ENCODE peak calls at places on chromosomes 4 and X, in nine cellular contexts. One of them, this sample, is unnamed.

GRCh38 chr4:102614801-102615200 is 113.6 kb downstream of the NFKB1 start:
- DNase-seq in body of pancreas: no peak
- DNase-seq in CD4-positive, alpha-beta T cell: no peak
- DNase-seq in NCI-H774: no peak
- DNase-seq in AG09319: no peak
- DNase-seq in stimulated activated effector memory CD8-positive, alpha-beta T cell treated with anti-CD3 and anti-CD28 coated beads, Interleukin-12 subunit alpha, Interleukin-12 subunit beta, amount 100 ng/mL, for 72 hours: no peak
- DNase-seq in activated CD4-positive, CD25-positive, alpha-beta regulatory T cell: no peak
- DNase-seq in stimulated activated CD8-positive, alpha-beta memory T cell treated with anti-CD3 and anti-CD28 coated beads, Interleukin-4, amount 100 ng/mL, for 1 hour: no peak
- DNase-seq in H54: no peak
- DNase-seq in this sample: no peak

GRCh38 chrX:50067435-50068292 is 133.1 kb downstream of the AKAP4 start:
- DNase-seq in body of pancreas: peak; percentile 15
- DNase-seq in CD4-positive, alpha-beta T cell: no peak
- DNase-seq in NCI-H774: peak; percentile 24
- DNase-seq in AG09319: no peak
- DNase-seq in stimulated activated effector memory CD8-positive, alpha-beta T cell treated with anti-CD3 and anti-CD28 coated beads, Interleukin-12 subunit alpha, Interleukin-12 subunit beta, amount 100 ng/mL, for 72 hours: no peak
- DNase-seq in activated CD4-positive, CD25-positive, alpha-beta regulatory T cell: no peak
- DNase-seq in stimulated activated CD8-positive, alpha-beta memory T cell treated with anti-CD3 and anti-CD28 coated beads, Interleukin-4, amount 100 ng/mL, for 1 hour: no peak
- DNase-seq in H54: no peak
- DNase-seq in this sample: no peak

GRCh38 chr4:98619197-98619596 is 39.2 kb downstream of the TSPAN5 start:
- DNase-seq in body of pancreas: no peak
- DNase-seq in CD4-positive, alpha-beta T cell: no peak
- DNase-seq in NCI-H774: no peak
- DNase-seq in AG09319: no peak
- DNase-seq in stimulated activated effector memory CD8-positive, alpha-beta T cell treated with anti-CD3 and anti-CD28 coated beads, Interleukin-12 subunit alpha, Interleukin-12 subunit beta, amount 100 ng/mL, for 72 hours: no peak
- DNase-seq in activated CD4-positive, CD25-positive, alpha-beta regulatory T cell: no peak
- DNase-seq in stimulated activated CD8-positive, alpha-beta memory T cell treated with anti-CD3 and anti-CD28 coated beads, Interleukin-4, amount 100 ng/mL, for 1 hour: no peak
- DNase-seq in H54: no peak
- DNase-seq in this sample: no peak

GRCh38 chr4:7127591-7127990 is 59.7 kb upstream of the GRPEL1 start:
- DNase-seq in body of pancreas: no peak
- DNase-seq in CD4-positive, alpha-beta T cell: no peak
- DNase-seq in NCI-H774: no peak
- DNase-seq in AG09319: no peak
- DNase-seq in stimulated activated effector memory CD8-positive, alpha-beta T cell treated with anti-CD3 and anti-CD28 coated beads, Interleukin-12 subunit alpha, Interleukin-12 subunit beta, amount 100 ng/mL, for 72 hours: no peak
- DNase-seq in activated CD4-positive, CD25-positive, alpha-beta regulatory T cell: no peak
- DNase-seq in stimulated activated CD8-positive, alpha-beta memory T cell treated with anti-CD3 and anti-CD28 coated beads, Interleukin-4, amount 100 ng/mL, for 1 hour: no peak
- DNase-seq in H54: no peak
- DNase-seq in this sample: no peak

GRCh38 chr4:140071806-140072205 is 82.2 kb downstream of the MAML3 start:
- DNase-seq in body of pancreas: peak; percentile 18
- DNase-seq in CD4-positive, alpha-beta T cell: peak; percentile 35
- DNase-seq in NCI-H774: no peak
- DNase-seq in AG09319: peak; percentile 27
- DNase-seq in stimulated activated effector memory CD8-positive, alpha-beta T cell treated with anti-CD3 and anti-CD28 coated beads, Interleukin-12 subunit alpha, Interleukin-12 subunit beta, amount 100 ng/mL, for 72 hours: peak; percentile 39
- DNase-seq in activated CD4-positive, CD25-positive, alpha-beta regulatory T cell: peak; percentile 15
- DNase-seq in stimulated activated CD8-positive, alpha-beta memory T cell treated with anti-CD3 and anti-CD28 coated beads, Interleukin-4, amount 100 ng/mL, for 1 hour: peak; percentile 22
- DNase-seq in H54: no peak
- DNase-seq in this sample: no peak

GRCh38 chrX:120604359-120604782 is 470 bp downstream of the MCTS1 start:
- DNase-seq in body of pancreas: peak; percentile 42
- DNase-seq in CD4-positive, alpha-beta T cell: peak; percentile 7
- DNase-seq in NCI-H774: peak; percentile 12
- DNase-seq in AG09319: no peak
- DNase-seq in stimulated activated effector memory CD8-positive, alpha-beta T cell treated with anti-CD3 and anti-CD28 coated beads, Interleukin-12 subunit alpha, Interleukin-12 subunit beta, amount 100 ng/mL, for 72 hours: no peak
- DNase-seq in activated CD4-positive, CD25-positive, alpha-beta regulatory T cell: no peak
- DNase-seq in stimulated activated CD8-positive, alpha-beta memory T cell treated with anti-CD3 and anti-CD28 coated beads, Interleukin-4, amount 100 ng/mL, for 1 hour: no peak
- DNase-seq in H54: peak; percentile 5
- DNase-seq in this sample: no peak

GRCh38 chrX:6226646-6227444 is 1.8 kb downstream of the NLGN4X start:
- DNase-seq in body of pancreas: no peak
- DNase-seq in CD4-positive, alpha-beta T cell: no peak
- DNase-seq in NCI-H774: no peak
- DNase-seq in AG09319: no peak
- DNase-seq in stimulated activated effector memory CD8-positive, alpha-beta T cell treated with anti-CD3 and anti-CD28 coated beads, Interleukin-12 subunit alpha, Interleukin-12 subunit beta, amount 100 ng/mL, for 72 hours: no peak
- DNase-seq in activated CD4-positive, CD25-positive, alpha-beta regulatory T cell: no peak
- DNase-seq in stimulated activated CD8-positive, alpha-beta memory T cell treated with anti-CD3 and anti-CD28 coated beads, Interleukin-4, amount 100 ng/mL, for 1 hour: no peak
- DNase-seq in H54: no peak
- DNase-seq in this sample: no peak

GRCh38 chr4:25068386-25068785 is 37.6 kb upstream of the LGI2 start:
- DNase-seq in body of pancreas: no peak
- DNase-seq in CD4-positive, alpha-beta T cell: no peak
- DNase-seq in NCI-H774: no peak
- DNase-seq in AG09319: no peak
- DNase-seq in stimulated activated effector memory CD8-positive, alpha-beta T cell treated with anti-CD3 and anti-CD28 coated beads, Interleukin-12 subunit alpha, Interleukin-12 subunit beta, amount 100 ng/mL, for 72 hours: no peak
- DNase-seq in activated CD4-positive, CD25-positive, alpha-beta regulatory T cell: no peak
- DNase-seq in stimulated activated CD8-positive, alpha-beta memory T cell treated with anti-CD3 and anti-CD28 coated beads, Interleukin-4, amount 100 ng/mL, for 1 hour: no peak
- DNase-seq in H54: no peak
- DNase-seq in this sample: peak; percentile 63

GRCh38 chrX:120736989-120737388 is 107.1 kb upstream of the C1GALT1C1 start:
- DNase-seq in body of pancreas: no peak
- DNase-seq in CD4-positive, alpha-beta T cell: no peak
- DNase-seq in NCI-H774: no peak
- DNase-seq in AG09319: no peak
- DNase-seq in stimulated activated effector memory CD8-positive, alpha-beta T cell treated with anti-CD3 and anti-CD28 coated beads, Interleukin-12 subunit alpha, Interleukin-12 subunit beta, amount 100 ng/mL, for 72 hours: no peak
- DNase-seq in activated CD4-positive, CD25-positive, alpha-beta regulatory T cell: no peak
- DNase-seq in stimulated activated CD8-positive, alpha-beta memory T cell treated with anti-CD3 and anti-CD28 coated beads, Interleukin-4, amount 100 ng/mL, for 1 hour: no peak
- DNase-seq in H54: peak; percentile 5
- DNase-seq in this sample: no peak

GRCh38 chrX:149568701-149569296 is 18.5 kb downstream of the MAGEA9B start:
- DNase-seq in body of pancreas: no peak
- DNase-seq in CD4-positive, alpha-beta T cell: no peak
- DNase-seq in NCI-H774: no peak
- DNase-seq in AG09319: no peak
- DNase-seq in stimulated activated effector memory CD8-positive, alpha-beta T cell treated with anti-CD3 and anti-CD28 coated beads, Interleukin-12 subunit alpha, Interleukin-12 subunit beta, amount 100 ng/mL, for 72 hours: no peak
- DNase-seq in activated CD4-positive, CD25-positive, alpha-beta regulatory T cell: no peak
- DNase-seq in stimulated activated CD8-positive, alpha-beta memory T cell treated with anti-CD3 and anti-CD28 coated beads, Interleukin-4, amount 100 ng/mL, for 1 hour: no peak
- DNase-seq in H54: no peak
- DNase-seq in this sample: no peak

GRCh38 chr4:69470561-69470960 is 25.1 kb downstream of the UGT2B4 start:
- DNase-seq in body of pancreas: no peak
- DNase-seq in CD4-positive, alpha-beta T cell: no peak
- DNase-seq in NCI-H774: no peak
- DNase-seq in AG09319: no peak
- DNase-seq in stimulated activated effector memory CD8-positive, alpha-beta T cell treated with anti-CD3 and anti-CD28 coated beads, Interleukin-12 subunit alpha, Interleukin-12 subunit beta, amount 100 ng/mL, for 72 hours: no peak
- DNase-seq in activated CD4-positive, CD25-positive, alpha-beta regulatory T cell: no peak
- DNase-seq in stimulated activated CD8-positive, alpha-beta memory T cell treated with anti-CD3 and anti-CD28 coated beads, Interleukin-4, amount 100 ng/mL, for 1 hour: no peak
- DNase-seq in H54: no peak
- DNase-seq in this sample: no peak

GRCh38 chr4:167290684-167291083 is 56.4 kb upstream of the SPOCK3 start:
- DNase-seq in body of pancreas: no peak
- DNase-seq in CD4-positive, alpha-beta T cell: no peak
- DNase-seq in NCI-H774: no peak
- DNase-seq in AG09319: no peak
- DNase-seq in stimulated activated effector memory CD8-positive, alpha-beta T cell treated with anti-CD3 and anti-CD28 coated beads, Interleukin-12 subunit alpha, Interleukin-12 subunit beta, amount 100 ng/mL, for 72 hours: no peak
- DNase-seq in activated CD4-positive, CD25-positive, alpha-beta regulatory T cell: no peak
- DNase-seq in stimulated activated CD8-positive, alpha-beta memory T cell treated with anti-CD3 and anti-CD28 coated beads, Interleukin-4, amount 100 ng/mL, for 1 hour: no peak
- DNase-seq in H54: no peak
- DNase-seq in this sample: no peak

GRCh38 chr4:112290341-112290740 is 4.6 kb upstream of the TIFA start:
- DNase-seq in body of pancreas: no peak
- DNase-seq in CD4-positive, alpha-beta T cell: no peak
- DNase-seq in NCI-H774: no peak
- DNase-seq in AG09319: no peak
- DNase-seq in stimulated activated effector memory CD8-positive, alpha-beta T cell treated with anti-CD3 and anti-CD28 coated beads, Interleukin-12 subunit alpha, Interleukin-12 subunit beta, amount 100 ng/mL, for 72 hours: no peak
- DNase-seq in activated CD4-positive, CD25-positive, alpha-beta regulatory T cell: no peak
- DNase-seq in stimulated activated CD8-positive, alpha-beta memory T cell treated with anti-CD3 and anti-CD28 coated beads, Interleukin-4, amount 100 ng/mL, for 1 hour: no peak
- DNase-seq in H54: no peak
- DNase-seq in this sample: no peak

GRCh38 chrX:150363561-150364346 is 637 bp downstream of the MAMLD1 start:
- DNase-seq in body of pancreas: peak; percentile 38
- DNase-seq in CD4-positive, alpha-beta T cell: no peak
- DNase-seq in NCI-H774: no peak
- DNase-seq in AG09319: no peak
- DNase-seq in stimulated activated effector memory CD8-positive, alpha-beta T cell treated with anti-CD3 and anti-CD28 coated beads, Interleukin-12 subunit alpha, Interleukin-12 subunit beta, amount 100 ng/mL, for 72 hours: no peak
- DNase-seq in activated CD4-positive, CD25-positive, alpha-beta regulatory T cell: no peak
- DNase-seq in stimulated activated CD8-positive, alpha-beta memory T cell treated with anti-CD3 and anti-CD28 coated beads, Interleukin-4, amount 100 ng/mL, for 1 hour: no peak
- DNase-seq in H54: no peak
- DNase-seq in this sample: no peak

GRCh38 chr4:150679767-150680088 is 97.8 kb downstream of the MAB21L2 start:
- DNase-seq in body of pancreas: no peak
- DNase-seq in CD4-positive, alpha-beta T cell: no peak
- DNase-seq in NCI-H774: no peak
- DNase-seq in AG09319: no peak
- DNase-seq in stimulated activated effector memory CD8-positive, alpha-beta T cell treated with anti-CD3 and anti-CD28 coated beads, Interleukin-12 subunit alpha, Interleukin-12 subunit beta, amount 100 ng/mL, for 72 hours: no peak
- DNase-seq in activated CD4-positive, CD25-positive, alpha-beta regulatory T cell: no peak
- DNase-seq in stimulated activated CD8-positive, alpha-beta memory T cell treated with anti-CD3 and anti-CD28 coated beads, Interleukin-4, amount 100 ng/mL, for 1 hour: no peak
- DNase-seq in H54: no peak
- DNase-seq in this sample: no peak

GRCh38 chrX:121244511-121244910 is 197.1 kb downstream of the GLUD2 start:
- DNase-seq in body of pancreas: no peak
- DNase-seq in CD4-positive, alpha-beta T cell: no peak
- DNase-seq in NCI-H774: no peak
- DNase-seq in AG09319: no peak
- DNase-seq in stimulated activated effector memory CD8-positive, alpha-beta T cell treated with anti-CD3 and anti-CD28 coated beads, Interleukin-12 subunit alpha, Interleukin-12 subunit beta, amount 100 ng/mL, for 72 hours: no peak
- DNase-seq in activated CD4-positive, CD25-positive, alpha-beta regulatory T cell: no peak
- DNase-seq in stimulated activated CD8-positive, alpha-beta memory T cell treated with anti-CD3 and anti-CD28 coated beads, Interleukin-4, amount 100 ng/mL, for 1 hour: no peak
- DNase-seq in H54: no peak
- DNase-seq in this sample: no peak

GRCh38 chr4:105453550-105454201 is 20.2 kb downstream of the PPA2 start:
- DNase-seq in body of pancreas: no peak
- DNase-seq in CD4-positive, alpha-beta T cell: no peak
- DNase-seq in NCI-H774: no peak
- DNase-seq in AG09319: no peak
- DNase-seq in stimulated activated effector memory CD8-positive, alpha-beta T cell treated with anti-CD3 and anti-CD28 coated beads, Interleukin-12 subunit alpha, Interleukin-12 subunit beta, amount 100 ng/mL, for 72 hours: no peak
- DNase-seq in activated CD4-positive, CD25-positive, alpha-beta regulatory T cell: no peak
- DNase-seq in stimulated activated CD8-positive, alpha-beta memory T cell treated with anti-CD3 and anti-CD28 coated beads, Interleukin-4, amount 100 ng/mL, for 1 hour: no peak
- DNase-seq in H54: no peak
- DNase-seq in this sample: no peak

GRCh38 chr4:88102029-88102428 is 56.4 kb downstream of the ABCG2 start:
- DNase-seq in body of pancreas: no peak
- DNase-seq in CD4-positive, alpha-beta T cell: no peak
- DNase-seq in NCI-H774: no peak
- DNase-seq in AG09319: no peak
- DNase-seq in stimulated activated effector memory CD8-positive, alpha-beta T cell treated with anti-CD3 and anti-CD28 coated beads, Interleukin-12 subunit alpha, Interleukin-12 subunit beta, amount 100 ng/mL, for 72 hours: no peak
- DNase-seq in activated CD4-positive, CD25-positive, alpha-beta regulatory T cell: no peak
- DNase-seq in stimulated activated CD8-positive, alpha-beta memory T cell treated with anti-CD3 and anti-CD28 coated beads, Interleukin-4, amount 100 ng/mL, for 1 hour: no peak
- DNase-seq in H54: no peak
- DNase-seq in this sample: no peak

GRCh38 chrX:133698298-133698697 is 283.0 kb upstream of the GPC4 start:
- DNase-seq in body of pancreas: no peak
- DNase-seq in CD4-positive, alpha-beta T cell: no peak
- DNase-seq in NCI-H774: no peak
- DNase-seq in AG09319: no peak
- DNase-seq in stimulated activated effector memory CD8-positive, alpha-beta T cell treated with anti-CD3 and anti-CD28 coated beads, Interleukin-12 subunit alpha, Interleukin-12 subunit beta, amount 100 ng/mL, for 72 hours: no peak
- DNase-seq in activated CD4-positive, CD25-positive, alpha-beta regulatory T cell: no peak
- DNase-seq in stimulated activated CD8-positive, alpha-beta memory T cell treated with anti-CD3 and anti-CD28 coated beads, Interleukin-4, amount 100 ng/mL, for 1 hour: no peak
- DNase-seq in H54: no peak
- DNase-seq in this sample: no peak

GRCh38 chr4:54930226-54930625 is 195.2 kb downstream of the KDR start:
- DNase-seq in body of pancreas: no peak
- DNase-seq in CD4-positive, alpha-beta T cell: no peak
- DNase-seq in NCI-H774: peak; percentile 54
- DNase-seq in AG09319: no peak
- DNase-seq in stimulated activated effector memory CD8-positive, alpha-beta T cell treated with anti-CD3 and anti-CD28 coated beads, Interleukin-12 subunit alpha, Interleukin-12 subunit beta, amount 100 ng/mL, for 72 hours: no peak
- DNase-seq in activated CD4-positive, CD25-positive, alpha-beta regulatory T cell: no peak
- DNase-seq in stimulated activated CD8-positive, alpha-beta memory T cell treated with anti-CD3 and anti-CD28 coated beads, Interleukin-4, amount 100 ng/mL, for 1 hour: no peak
- DNase-seq in H54: no peak
- DNase-seq in this sample: no peak

GRCh38 chr4:3442959-3443749 is 1.4 kb downstream of the HGFAC start:
- DNase-seq in body of pancreas: peak; percentile 57
- DNase-seq in CD4-positive, alpha-beta T cell: peak; percentile 73
- DNase-seq in NCI-H774: peak; percentile 5
- DNase-seq in AG09319: no peak
- DNase-seq in stimulated activated effector memory CD8-positive, alpha-beta T cell treated with anti-CD3 and anti-CD28 coated beads, Interleukin-12 subunit alpha, Interleukin-12 subunit beta, amount 100 ng/mL, for 72 hours: peak; percentile 81
- DNase-seq in activated CD4-positive, CD25-positive, alpha-beta regulatory T cell: peak; percentile 51
- DNase-seq in stimulated activated CD8-positive, alpha-beta memory T cell treated with anti-CD3 and anti-CD28 coated beads, Interleukin-4, amount 100 ng/mL, for 1 hour: peak; percentile 31
- DNase-seq in H54: peak; percentile 70
- DNase-seq in this sample: peak; percentile 97

GRCh38 chr4:87045659-87046058 is 110.8 kb downstream of the AFF1 start:
- DNase-seq in body of pancreas: no peak
- DNase-seq in CD4-positive, alpha-beta T cell: no peak
- DNase-seq in NCI-H774: no peak
- DNase-seq in AG09319: no peak
- DNase-seq in stimulated activated effector memory CD8-positive, alpha-beta T cell treated with anti-CD3 and anti-CD28 coated beads, Interleukin-12 subunit alpha, Interleukin-12 subunit beta, amount 100 ng/mL, for 72 hours: no peak
- DNase-seq in activated CD4-positive, CD25-positive, alpha-beta regulatory T cell: no peak
- DNase-seq in stimulated activated CD8-positive, alpha-beta memory T cell treated with anti-CD3 and anti-CD28 coated beads, Interleukin-4, amount 100 ng/mL, for 1 hour: no peak
- DNase-seq in H54: no peak
- DNase-seq in this sample: no peak

GRCh38 chr4:79748835-79749234 is 324.2 kb downstream of the ANTXR2 start:
- DNase-seq in body of pancreas: no peak
- DNase-seq in CD4-positive, alpha-beta T cell: no peak
- DNase-seq in NCI-H774: no peak
- DNase-seq in AG09319: no peak
- DNase-seq in stimulated activated effector memory CD8-positive, alpha-beta T cell treated with anti-CD3 and anti-CD28 coated beads, Interleukin-12 subunit alpha, Interleukin-12 subunit beta, amount 100 ng/mL, for 72 hours: no peak
- DNase-seq in activated CD4-positive, CD25-positive, alpha-beta regulatory T cell: no peak
- DNase-seq in stimulated activated CD8-positive, alpha-beta memory T cell treated with anti-CD3 and anti-CD28 coated beads, Interleukin-4, amount 100 ng/mL, for 1 hour: no peak
- DNase-seq in H54: no peak
- DNase-seq in this sample: no peak

GRCh38 chr4:36638273-36638811 is 356.9 kb downstream of the DTHD1 start:
- DNase-seq in body of pancreas: no peak
- DNase-seq in CD4-positive, alpha-beta T cell: no peak
- DNase-seq in NCI-H774: no peak
- DNase-seq in AG09319: no peak
- DNase-seq in stimulated activated effector memory CD8-positive, alpha-beta T cell treated with anti-CD3 and anti-CD28 coated beads, Interleukin-12 subunit alpha, Interleukin-12 subunit beta, amount 100 ng/mL, for 72 hours: no peak
- DNase-seq in activated CD4-positive, CD25-positive, alpha-beta regulatory T cell: no peak
- DNase-seq in stimulated activated CD8-positive, alpha-beta memory T cell treated with anti-CD3 and anti-CD28 coated beads, Interleukin-4, amount 100 ng/mL, for 1 hour: no peak
- DNase-seq in H54: no peak
- DNase-seq in this sample: no peak

GRCh38 chr4:74886490-74886889 is 46.4 kb upstream of the PARM1 start:
- DNase-seq in body of pancreas: no peak
- DNase-seq in CD4-positive, alpha-beta T cell: no peak
- DNase-seq in NCI-H774: peak; percentile 43
- DNase-seq in AG09319: peak; percentile 14
- DNase-seq in stimulated activated effector memory CD8-positive, alpha-beta T cell treated with anti-CD3 and anti-CD28 coated beads, Interleukin-12 subunit alpha, Interleukin-12 subunit beta, amount 100 ng/mL, for 72 hours: no peak
- DNase-seq in activated CD4-positive, CD25-positive, alpha-beta regulatory T cell: no peak
- DNase-seq in stimulated activated CD8-positive, alpha-beta memory T cell treated with anti-CD3 and anti-CD28 coated beads, Interleukin-4, amount 100 ng/mL, for 1 hour: no peak
- DNase-seq in H54: no peak
- DNase-seq in this sample: no peak

GRCh38 chr4:181475781-181476180 is 767.4 kb upstream of the TENM3 start:
- DNase-seq in body of pancreas: no peak
- DNase-seq in CD4-positive, alpha-beta T cell: no peak
- DNase-seq in NCI-H774: no peak
- DNase-seq in AG09319: no peak
- DNase-seq in stimulated activated effector memory CD8-positive, alpha-beta T cell treated with anti-CD3 and anti-CD28 coated beads, Interleukin-12 subunit alpha, Interleukin-12 subunit beta, amount 100 ng/mL, for 72 hours: no peak
- DNase-seq in activated CD4-positive, CD25-positive, alpha-beta regulatory T cell: no peak
- DNase-seq in stimulated activated CD8-positive, alpha-beta memory T cell treated with anti-CD3 and anti-CD28 coated beads, Interleukin-4, amount 100 ng/mL, for 1 hour: no peak
- DNase-seq in H54: no peak
- DNase-seq in this sample: no peak

GRCh38 chr4:159484861-159485260 is 382.0 kb downstream of the RAPGEF2 start:
- DNase-seq in body of pancreas: no peak
- DNase-seq in CD4-positive, alpha-beta T cell: no peak
- DNase-seq in NCI-H774: no peak
- DNase-seq in AG09319: no peak
- DNase-seq in stimulated activated effector memory CD8-positive, alpha-beta T cell treated with anti-CD3 and anti-CD28 coated beads, Interleukin-12 subunit alpha, Interleukin-12 subunit beta, amount 100 ng/mL, for 72 hours: no peak
- DNase-seq in activated CD4-positive, CD25-positive, alpha-beta regulatory T cell: no peak
- DNase-seq in stimulated activated CD8-positive, alpha-beta memory T cell treated with anti-CD3 and anti-CD28 coated beads, Interleukin-4, amount 100 ng/mL, for 1 hour: no peak
- DNase-seq in H54: no peak
- DNase-seq in this sample: no peak

GRCh38 chr4:93852680-93853079 is 24.1 kb downstream of the ATOH1 start:
- DNase-seq in body of pancreas: no peak
- DNase-seq in CD4-positive, alpha-beta T cell: no peak
- DNase-seq in NCI-H774: no peak
- DNase-seq in AG09319: no peak
- DNase-seq in stimulated activated effector memory CD8-positive, alpha-beta T cell treated with anti-CD3 and anti-CD28 coated beads, Interleukin-12 subunit alpha, Interleukin-12 subunit beta, amount 100 ng/mL, for 72 hours: no peak
- DNase-seq in activated CD4-positive, CD25-positive, alpha-beta regulatory T cell: no peak
- DNase-seq in stimulated activated CD8-positive, alpha-beta memory T cell treated with anti-CD3 and anti-CD28 coated beads, Interleukin-4, amount 100 ng/mL, for 1 hour: no peak
- DNase-seq in H54: no peak
- DNase-seq in this sample: no peak

GRCh38 chr4:27790911-27791310 is 930.3 kb downstream of the STIM2 start:
- DNase-seq in body of pancreas: no peak
- DNase-seq in CD4-positive, alpha-beta T cell: no peak
- DNase-seq in NCI-H774: no peak
- DNase-seq in AG09319: no peak
- DNase-seq in stimulated activated effector memory CD8-positive, alpha-beta T cell treated with anti-CD3 and anti-CD28 coated beads, Interleukin-12 subunit alpha, Interleukin-12 subunit beta, amount 100 ng/mL, for 72 hours: no peak
- DNase-seq in activated CD4-positive, CD25-positive, alpha-beta regulatory T cell: no peak
- DNase-seq in stimulated activated CD8-positive, alpha-beta memory T cell treated with anti-CD3 and anti-CD28 coated beads, Interleukin-4, amount 100 ng/mL, for 1 hour: no peak
- DNase-seq in H54: no peak
- DNase-seq in this sample: no peak

This sample was measured in D721Med.